ENCODE peak calls at places on chromosomes 4 and X, in four cellular contexts. X, W, J and R are unnamed samples.

GRCh38 chr4:99979872-99980271 is 29.8 kb upstream of the H2AZ1 start:
- DNase-seq in X (no peak), W (no peak), J (no peak), R (no peak)

GRCh38 chr4:168856312-168856711 is 153.7 kb downstream of the CBR4 start:
- DNase-seq in W (no peak), X (peak), J (no peak), R (no peak)

GRCh38 chr4:85688055-85688740 is 213.2 kb downstream of the ARHGAP24 start:
- DNase-seq in X (no peak), J (no peak), W (no peak), R (no peak)

GRCh38 chr4:143076723-143077122 is 108.0 kb upstream of the USP38 start:
- DNase-seq in W (no peak), J (no peak), X (no peak), R (no peak)

GRCh38 chrX:39492495-39493162 is 605.1 kb downstream of the BCOR start:
- DNase-seq in J (no peak), X (no peak), W (no peak), R (peak)

GRCh38 chr4:101224358-101225218 is 122.7 kb downstream of the PPP3CA start:
- DNase-seq in J (no peak), W (no peak), X (no peak), R (no peak)

GRCh38 chrX:318068-318738 is 393 bp downstream of the GTPBP6 start:
- DNase-seq in W (no peak), X (peak), J (peak), R (peak)

GRCh38 chrX:41472231-41472815 is 25.2 kb downstream of the NYX start:
- DNase-seq in X (no peak), W (no peak), J (peak), R (no peak)

GRCh38 chr4:41362647-41363383 is 106.1 kb downstream of the UCHL1 start:
- DNase-seq in J (no peak), W (peak), X (no peak), R (no peak)

GRCh38 chrX:17713288-17713687 is 24.0 kb upstream of the SCML1 start:
- DNase-seq in W (no peak), J (no peak), X (no peak), R (no peak)

GRCh38 chr4:145904413-145905177 is 34.0 kb downstream of the ZNF827 start:
- DNase-seq in X (no peak), W (no peak), J (no peak), R (no peak)

GRCh38 chr4:2827071-2827873 is 16.4 kb upstream of the ADD1 start:
- DNase-seq in X (no peak), W (no peak), J (no peak), R (no peak)

GRCh38 chrX:10892605-10893225 is 218.4 kb upstream of the HCCS start:
- DNase-seq in J (no peak), X (peak), W (no peak), R (no peak)

GRCh38 chr4:106032851-106033286 is 137.6 kb downstream of the NPNT start:
- DNase-seq in X (peak), W (peak), J (no peak), R (no peak)

GRCh38 chrX:111854778-111855490 is 21.0 kb upstream of the TRPC5OS start:
- DNase-seq in J (peak), X (no peak), W (peak), R (no peak)

GRCh38 chr4:12723849-12724447 is 760.2 kb downstream of the RAB28 start:
- DNase-seq in W (no peak), X (no peak), J (no peak), R (no peak)

GRCh38 chr4:26218677-26219181 is 102.1 kb upstream of the RBPJ start:
- DNase-seq in J (no peak), X (no peak), W (no peak), R (no peak)

GRCh38 chrX:39682778-39683177 is 415.0 kb downstream of the BCOR start:
- DNase-seq in J (no peak), W (peak), X (no peak), R (no peak)

GRCh38 chrX:71859637-71860036 is 51.0 kb upstream of the NHSL2 start:
- DNase-seq in W (peak), J (peak), X (peak), R (peak)